ENCODE peak calls at places on chromosome 16, in six cellular contexts. F is hippocampal formation, S is heart left ventricle, I is COLO829, Q is left kidney, E is left lung. U is an unnamed sample.

GRCh38 chr16:24013733-24014645 is 178.2 kb downstream of the PRKCB start:
- DNase-seq in Q (no peak), E (peak; percentile 44), S (no peak), F (no peak), I (no peak), U (no peak)

GRCh38 chr16:49855280-49855821 is 561 bp downstream of the ZNF423 start:
- DNase-seq in Q (peak; percentile 97), I (no peak), F (peak; percentile 37), S (peak; percentile 91), E (peak; percentile 87), U (peak; percentile 94)

GRCh38 chr16:49857423-49858181 is 1.7 kb upstream of the ZNF423 start:
- DNase-seq in I (peak; percentile 31), E (no peak), Q (peak; percentile 92), S (peak; percentile 60), F (no peak), U (peak; percentile 82)

GRCh38 chr16:70438325-70438982 is 446 bp downstream of the ST3GAL2 start:
- DNase-seq in E (no peak), I (no peak), F (no peak), S (peak; percentile 61), Q (peak; percentile 68), U (no peak)

GRCh38 chr16:48687421-48688038 is 77.5 kb upstream of the N4BP1 start:
- DNase-seq in F (peak; percentile 41), S (peak; percentile 28), E (peak; percentile 35), Q (peak; percentile 88), I (peak; percentile 70), U (no peak)

GRCh38 chr16:27238016-27238587 is 30.5 kb downstream of the NSMCE1 start:
- DNase-seq in S (peak; percentile 47), I (no peak), F (no peak), Q (peak; percentile 60), E (peak; percentile 73), U (peak; percentile 69)

GRCh38 chr16:53152321-53152720 is 97.5 kb downstream of the CHD9 start:
- DNase-seq in I (no peak), Q (no peak), E (no peak), F (no peak), S (no peak), U (no peak)

GRCh38 chr16:22386976-22387375 is 12.6 kb upstream of the CDR2 start:
- DNase-seq in E (no peak), I (peak; percentile 48), F (no peak), S (no peak), Q (peak; percentile 61), U (no peak)

GRCh38 chr16:1078579-1079021 is 6.1 kb downstream of the SSTR5 start:
- DNase-seq in F (no peak), Q (peak; percentile 80), I (no peak), E (no peak), S (no peak), U (no peak)

GRCh38 chr16:2251281-2252111 is at the start of gene ECI1:
- DNase-seq in I (peak; percentile 99), E (peak; percentile 97), Q (peak; percentile 97), S (peak; percentile 97), F (peak; percentile 86), U (peak; percentile 98)

GRCh38 chr16:25966172-25967097 is 274.7 kb downstream of the HS3ST4 start:
- DNase-seq in E (no peak), F (no peak), Q (no peak), I (no peak), S (no peak), U (no peak)

GRCh38 chr16:67396159-67396774 is 3.0 kb upstream of the TPPP3 start:
- DNase-seq in F (no peak), Q (peak; percentile 96), S (peak; percentile 89), I (no peak), E (peak; percentile 89), U (peak; percentile 89)

GRCh38 chr16:63080736-63081135 is 1044.5 kb upstream of the CDH8 start:
- DNase-seq in S (no peak), F (no peak), E (no peak), I (no peak), Q (no peak), U (no peak)

GRCh38 chr16:82655315-82655714 is 28.5 kb downstream of the CDH13 start:
- DNase-seq in F (no peak), S (peak; percentile 39), Q (peak; percentile 51), I (no peak), E (no peak), U (peak; percentile 43)

GRCh38 chr16:27073733-27074132 is 7.0 kb downstream of the C16orf82 start:
- DNase-seq in S (no peak), I (no peak), Q (no peak), F (no peak), E (no peak), U (no peak)

GRCh38 chr16:48158296-48158695 is 2.5 kb upstream of the ABCC12 start:
- DNase-seq in E (no peak), I (no peak), F (no peak), S (no peak), Q (no peak), U (no peak)

GRCh38 chr16:19238386-19238785 is 47.1 kb upstream of the CLEC19A start:
- DNase-seq in Q (no peak), E (no peak), F (no peak), S (no peak), I (no peak), U (no peak)

GRCh38 chr16:88430524-88431446 is 22.3 kb upstream of the ZFPM1 start:
- DNase-seq in E (no peak), F (no peak), I (no peak), S (no peak), Q (peak; percentile 70), U (no peak)

GRCh38 chr16:24624102-24624501 is 84.7 kb downstream of the RBBP6 start:
- DNase-seq in E (no peak), I (no peak), Q (no peak), F (no peak), S (no peak), U (no peak)

GRCh38 chr16:87704754-87705353 is 60.9 kb downstream of the KLHDC4 start:
- DNase-seq in S (no peak), I (no peak), Q (no peak), F (no peak), E (no peak), U (no peak)

GRCh38 chr16:11112723-11113348 is 143.2 kb downstream of the SOCS1 start:
- DNase-seq in I (no peak), S (no peak), E (no peak), Q (no peak), F (no peak), U (no peak)

GRCh38 chr16:27452569-27453475 is 50.8 kb downstream of the IL21R start:
- DNase-seq in S (no peak), E (no peak), F (no peak), I (no peak), Q (no peak), U (no peak)

GRCh38 chr16:66260522-66261290 is 105.8 kb upstream of the CDH5 start:
- DNase-seq in F (no peak), S (no peak), E (no peak), Q (no peak), I (no peak), U (no peak)

GRCh38 chr16:89178453-89179147 is 7.1 kb downstream of the CDH15 start:
- DNase-seq in S (no peak), F (no peak), I (no peak), Q (no peak), E (no peak), U (no peak)

GRCh38 chr16:71513302-71513701 is 12.9 kb upstream of the CHST4 start:
- DNase-seq in I (no peak), F (no peak), S (no peak), Q (peak; percentile 17), E (no peak), U (no peak)

GRCh38 chr16:89988951-89989350 is 30.3 kb downstream of the DBNDD1 start:
- DNase-seq in S (no peak), E (no peak), F (no peak), Q (no peak), I (no peak), U (no peak)

GRCh38 chr16:66344533-66345145 is 21.9 kb upstream of the CDH5 start:
- DNase-seq in S (no peak), F (peak; percentile 29), I (no peak), Q (peak; percentile 58), E (no peak), U (no peak)

GRCh38 chr16:19706846-19707245 is 11.2 kb downstream of the KNOP1 start:
- DNase-seq in E (no peak), F (no peak), Q (no peak), I (no peak), S (no peak), U (peak; percentile 54)

GRCh38 chr16:84729716-84730320 is 30.0 kb downstream of the USP10 start:
- DNase-seq in I (no peak), E (no peak), S (no peak), Q (no peak), F (no peak), U (no peak)

GRCh38 chr16:84245933-84246678 is 6.3 kb upstream of the KCNG4 start:
- DNase-seq in F (no peak), Q (peak; percentile 34), E (no peak), S (no peak), I (no peak), U (no peak)

GRCh38 chr16:57224651-57225335 is 20.3 kb upstream of the ARL2BP start:
- DNase-seq in I (no peak), S (no peak), Q (peak; percentile 9), F (no peak), E (no peak), U (no peak)

GRCh38 chr16:57802635-57803412 is 533 bp upstream of the KIFC3 start:
- DNase-seq in Q (peak; percentile 76), S (no peak), E (no peak), F (peak; percentile 82), I (peak; percentile 70), U (no peak)

GRCh38 chr16:2004795-2005517 is 4.7 kb downstream of the ZNF598 start:
- DNase-seq in S (no peak), E (no peak), F (no peak), Q (no peak), I (no peak), U (no peak)

GRCh38 chr16:11067266-11067665 is 122.9 kb downstream of the CLEC16A start:
- DNase-seq in S (no peak), F (no peak), Q (no peak), E (no peak), I (no peak), U (peak; percentile 33)

GRCh38 chr16:76162046-76162445 is 115.2 kb upstream of the CNTNAP4 start:
- DNase-seq in E (no peak), S (no peak), F (peak; percentile 60), I (no peak), Q (no peak), U (no peak)

GRCh38 chr16:67537270-67537635 is 8.6 kb downstream of the RIPOR1 start:
- DNase-seq in E (peak; percentile 74), F (no peak), I (no peak), S (peak; percentile 86), Q (peak; percentile 80), U (peak; percentile 87)

GRCh38 chr16:6146874-6147425 is 1049.4 kb upstream of the EEF2KMT start:
- DNase-seq in S (no peak), Q (no peak), F (no peak), E (no peak), I (no peak), U (no peak)

GRCh38 chr16:71767060-71767900 is 41.4 kb downstream of the AP1G1 start:
- DNase-seq in I (peak; percentile 22), F (peak; percentile 18), E (no peak), Q (no peak), S (no peak), U (no peak)

GRCh38 chr16:75695708-75696107 is 5.6 kb downstream of the DUXB start:
- DNase-seq in F (no peak), I (no peak), Q (peak; percentile 7), S (no peak), E (no peak), U (no peak)

GRCh38 chr16:86663691-86664517 is 85.6 kb downstream of the FOXL1 start:
- DNase-seq in F (no peak), Q (peak; percentile 43), S (no peak), E (no peak), I (no peak), U (no peak)